ENCODE peak calls at places on chromosomes 11 and 22, in five cellular contexts. E is epithelial cell of proximal tubule, T is lower leg skin, Y is AG09309, O is GM23338. L is an unnamed sample.

GRCh38 chr22:29337631-29338284 is 22.3 kb upstream of the RASL10A start:
- DNase-seq in Y (no peak), T (no peak), O (no peak), E (no peak), L (no peak)

GRCh38 chr11:91860661-91861060 is 364.0 kb upstream of the FAT3 start:
- DNase-seq in T (no peak), O (no peak), Y (no peak), E (peak), L (no peak)

GRCh38 chr11:272931-273198 is 5.3 kb upstream of the NLRP6 start:
- DNase-seq in E (no peak), T (no peak), Y (no peak), O (no peak), L (no peak)

GRCh38 chr11:120546312-120547205 is 35.0 kb downstream of the GRIK4 start:
- DNase-seq in O (peak), T (peak), Y (peak), E (peak), L (peak)

GRCh38 chr22:49024775-49025440 is 802.8 kb downstream of the BRD1 start:
- DNase-seq in Y (no peak), T (no peak), E (no peak), O (no peak), L (no peak)

GRCh38 chr11:10413268-10413667 is 41.8 kb upstream of the AMPD3 start:
- DNase-seq in E (no peak), Y (no peak), O (no peak), T (peak), L (peak)

GRCh38 chr11:88275636-88276035 is 61.9 kb downstream of the CTSC start:
- DNase-seq in Y (no peak), O (no peak), E (no peak), T (no peak), L (no peak)

GRCh38 chr11:9219572-9219971 is 45.6 kb downstream of the DENND5A start:
- DNase-seq in Y (peak), E (no peak), T (no peak), O (no peak), L (no peak)

GRCh38 chr22:30665786-30666185 is 1.9 kb downstream of the DUSP18 start:
- DNase-seq in Y (no peak), O (no peak), E (no peak), T (no peak), L (no peak)

GRCh38 chr11:105092255-105093239 is 47.0 kb downstream of the CARD18 start:
- DNase-seq in E (no peak), Y (no peak), O (no peak), T (no peak), L (no peak)

GRCh38 chr22:27776410-27776958 is 25.1 kb downstream of the MN1 start:
- DNase-seq in Y (no peak), O (peak), T (no peak), E (no peak), L (no peak)

GRCh38 chr11:130114281-130114680 is 44.6 kb downstream of the APLP2 start:
- DNase-seq in E (no peak), T (no peak), O (no peak), Y (no peak), L (no peak)

GRCh38 chr11:11735586-11735985 is 106.2 kb upstream of the USP47 start:
- DNase-seq in E (no peak), T (no peak), O (peak), Y (no peak), L (no peak)

GRCh38 chr11:122820158-122820557 is 18.1 kb upstream of the CRTAM start:
- DNase-seq in Y (no peak), O (no peak), E (no peak), T (no peak), L (no peak)

GRCh38 chr11:1128333-1129142 is 29.2 kb upstream of the MUC5AC start:
- DNase-seq in Y (no peak), T (peak), O (no peak), E (no peak), L (no peak)

GRCh38 chr22:46464296-46464695 is 73.1 kb downstream of the CELSR1 start:
- DNase-seq in O (no peak), T (no peak), E (no peak), Y (no peak), L (no peak)

GRCh38 chr22:49983148-49984042 is 22.8 kb downstream of the PIM3 start:
- DNase-seq in T (peak), O (peak), Y (no peak), E (no peak), L (no peak)

GRCh38 chr11:43341159-43341558 is 17.6 kb upstream of the TTC17 start:
- DNase-seq in T (no peak), E (no peak), Y (no peak), O (no peak), L (no peak)

GRCh38 chr22:48554893-48555552 is 1272.7 kb downstream of the BRD1 start:
- DNase-seq in O (peak), Y (no peak), T (no peak), E (no peak), L (no peak)

GRCh38 chr11:43393765-43394355 is 35.1 kb downstream of the TTC17 start:
- DNase-seq in T (no peak), O (no peak), Y (no peak), E (no peak), L (no peak)

GRCh38 chr22:32775957-32776356 is 25.5 kb upstream of the TIMP3 start:
- DNase-seq in Y (no peak), T (no peak), E (no peak), O (peak), L (no peak)

GRCh38 chr22:44352378-44353062 is 39.8 kb upstream of the SHISAL1 start:
- DNase-seq in O (no peak), E (no peak), T (no peak), Y (no peak), L (no peak)

GRCh38 chr22:44354288-44354687 is 41.5 kb upstream of the SHISAL1 start:
- DNase-seq in E (no peak), T (peak), O (no peak), Y (no peak), L (no peak)

GRCh38 chr22:44351037-44351436 is 38.3 kb upstream of the SHISAL1 start:
- DNase-seq in T (no peak), E (no peak), Y (no peak), O (no peak), L (no peak)

GRCh38 chr22:44353063-44353440 is 40.3 kb upstream of the SHISAL1 start:
- DNase-seq in Y (no peak), E (no peak), T (no peak), O (no peak), L (no peak)

DNA sequence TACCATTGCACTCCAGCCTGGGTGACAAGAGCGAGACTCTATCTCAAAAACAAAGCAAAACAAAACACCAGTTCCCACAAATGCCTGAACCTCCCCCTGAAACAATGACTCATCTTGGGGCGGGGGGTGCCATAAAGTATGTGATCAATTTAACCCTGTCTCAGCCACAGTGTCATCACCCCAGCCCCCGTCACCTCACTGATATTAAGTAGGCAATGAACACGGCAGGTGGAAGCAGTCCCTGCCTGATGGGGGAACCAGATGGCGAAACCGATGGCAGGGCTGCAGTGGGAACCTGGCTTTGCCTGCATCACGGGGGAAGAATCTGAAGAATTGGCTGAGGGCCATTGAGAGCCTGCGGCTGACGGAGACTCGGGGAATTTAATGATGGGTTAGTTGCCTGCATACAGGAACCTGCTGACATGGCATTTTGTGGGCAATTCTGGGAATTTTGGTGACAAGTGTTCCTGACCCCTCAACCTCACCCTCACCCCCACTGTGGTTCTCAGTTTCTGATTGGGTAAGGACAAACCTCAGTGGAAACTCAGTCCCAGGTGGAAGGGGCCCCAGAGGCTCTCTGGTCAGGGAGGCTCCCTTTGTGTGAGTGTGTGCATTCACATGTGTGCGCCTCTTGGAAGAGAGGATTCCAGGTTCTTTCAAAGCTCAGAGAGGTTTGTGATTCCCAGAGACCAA is 39.1 kb upstream of the SHISAL1 start:
- DNase-seq in E (peak), T (no peak), O (peak), Y (peak), L (peak)
- TF ChIP-seq CTCF in E (no peak), T (no peak), O (no peak), Y (no peak), L (no peak)

DNA sequence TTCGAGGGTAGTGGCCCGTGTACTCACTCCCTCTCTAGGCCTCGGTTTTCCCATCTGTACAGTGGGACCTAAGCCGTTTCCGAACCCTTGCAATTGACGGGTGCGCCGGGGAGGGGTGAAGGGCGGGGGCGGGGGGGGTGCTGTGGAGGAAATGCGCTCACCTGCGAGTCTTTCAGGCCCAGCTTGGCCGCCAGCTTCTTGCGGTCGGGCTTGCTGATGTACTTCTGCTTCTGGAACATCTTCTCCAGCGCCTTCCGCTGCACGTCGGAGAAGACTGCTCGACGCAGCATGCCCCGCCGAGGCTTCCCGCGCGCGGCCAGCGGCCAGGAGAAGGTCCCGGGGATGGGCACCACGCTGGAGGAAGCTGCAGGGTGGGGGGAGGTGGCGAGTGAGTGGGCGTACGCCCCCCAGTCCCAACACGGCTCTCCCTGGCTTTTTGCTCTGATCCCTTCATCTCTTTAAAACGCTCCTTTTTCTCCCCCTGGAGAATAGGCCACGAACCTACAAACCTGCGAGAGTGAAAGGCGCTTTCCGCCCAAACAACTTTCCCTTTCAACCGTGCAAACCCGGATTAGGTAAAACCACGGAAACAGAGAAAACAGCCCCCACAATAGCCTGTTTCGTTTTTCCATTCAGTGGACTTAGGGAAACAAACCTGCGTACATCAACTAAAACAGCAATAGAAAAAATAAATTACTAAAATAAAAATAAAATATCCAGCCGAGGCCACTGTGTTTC is 3.2 kb downstream of the DBX1 start:
- DNase-seq in E (no peak), T (no peak), Y (no peak), O (peak), L (no peak)
- TF ChIP-seq CTCF in E (no peak), T (no peak), Y (no peak), O (no peak), L (no peak)

DNA sequence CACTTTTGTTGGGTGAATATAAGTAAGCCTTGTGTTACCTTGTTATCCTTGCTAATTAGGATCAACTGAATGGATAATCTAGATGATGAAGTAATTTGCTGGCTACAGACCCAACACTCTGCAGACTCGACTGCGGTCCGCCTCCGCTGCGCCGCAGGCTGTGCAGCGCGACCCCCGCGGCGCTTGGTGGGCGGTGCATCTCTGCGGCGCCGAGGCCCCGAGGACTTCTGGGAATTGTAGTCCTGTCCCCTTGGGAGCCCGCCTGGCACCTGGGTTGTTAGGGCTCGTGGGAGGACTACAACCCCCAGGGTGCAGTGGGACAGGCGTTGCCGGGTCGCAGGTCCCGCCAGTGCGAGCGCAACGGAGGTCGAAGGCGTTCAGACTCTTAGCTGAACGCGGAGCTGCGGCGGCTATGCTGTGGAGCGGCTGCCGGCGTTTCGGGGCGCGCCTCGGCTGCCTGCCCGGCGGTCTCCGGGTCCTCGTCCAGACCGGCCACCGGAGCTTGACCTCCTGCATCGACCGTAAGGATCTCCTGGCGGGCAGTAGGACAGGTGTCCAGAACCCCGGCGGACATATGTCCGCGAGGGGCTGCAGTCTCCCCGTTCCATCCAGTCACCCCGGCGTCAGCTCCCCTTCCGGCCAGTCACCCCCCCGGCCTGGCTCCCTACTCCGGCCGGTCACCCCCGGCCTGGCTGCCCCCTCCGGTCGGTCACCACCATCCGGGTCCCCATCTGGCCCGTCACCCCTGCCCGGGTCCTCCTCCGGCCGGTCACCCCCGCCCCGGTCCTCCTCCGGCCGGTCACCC is at the start of the genes ACAD8 and THYN1:
- DNase-seq in E (peak), T (peak), Y (peak), O (peak), L (peak)
- TF ChIP-seq CTCF in E (no peak), T (no peak), Y (no peak), O (no peak), L (peak)

GRCh38 chr11:69964247-69964643 is 113.9 kb upstream of the ANO1 start:
- DNase-seq in O (no peak), E (no peak), Y (no peak), T (no peak), L (no peak)

GRCh38 chr11:69961738-69962137 is 116.4 kb upstream of the ANO1 start:
- DNase-seq in Y (no peak), T (no peak), O (no peak), E (no peak), L (no peak)

GRCh38 chr11:69963533-69964246 is 114.4 kb upstream of the ANO1 start:
- DNase-seq in T (no peak), Y (no peak), O (peak), E (no peak), L (no peak)

GRCh38 chr11:69959461-69959860 is 118.7 kb upstream of the ANO1 start:
- DNase-seq in Y (no peak), O (no peak), T (no peak), E (no peak), L (no peak)

GRCh38 chr11:69962152-69962551 is 116.0 kb upstream of the ANO1 start:
- DNase-seq in O (peak), T (no peak), E (no peak), Y (no peak), L (no peak)
- TF ChIP-seq CTCF in O (no peak), T (no peak), E (no peak), Y (no peak), L (no peak)

DNA sequence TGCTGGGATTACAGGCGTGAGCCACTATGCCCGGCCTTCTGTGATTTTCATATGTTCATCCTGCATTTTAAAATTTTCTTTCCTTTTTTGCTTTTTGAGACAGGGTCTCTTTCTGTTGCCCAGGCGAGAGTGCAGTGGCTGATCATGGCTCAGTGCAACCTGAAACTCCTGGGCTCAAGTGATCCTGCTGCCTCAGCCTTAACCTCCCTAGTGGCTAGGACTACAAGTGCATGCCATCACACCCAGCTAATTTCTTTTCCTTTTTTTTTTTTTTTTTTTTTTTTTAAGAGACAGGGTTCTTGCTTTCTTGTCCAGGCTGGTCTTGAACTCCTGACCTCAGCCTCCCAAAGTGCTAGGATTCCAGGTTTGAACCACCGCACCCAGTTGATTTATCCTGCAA is 54.1 kb upstream of the WT1 start:
- DNase-seq in O (peak), Y (no peak), T (no peak), E (no peak), L (no peak)
- TF ChIP-seq CTCF in O (peak), Y (no peak), T (no peak), E (peak), L (no peak)

GRCh38 chr11:75271730-75272129 is 31.2 kb downstream of the TPBGL start:
- DNase-seq in Y (no peak), T (peak), O (no peak), E (no peak), L (no peak)

GRCh38 chr11:75269367-75269660 is 28.7 kb downstream of the TPBGL start:
- DNase-seq in E (no peak), Y (no peak), O (no peak), T (peak), L (no peak)

GRCh38 chr11:75269896-75270295 is 29.3 kb downstream of the TPBGL start:
- DNase-seq in T (peak), Y (no peak), E (no peak), O (no peak), L (no peak)

GRCh38 chr11:75272391-75272790 is 31.8 kb downstream of the TPBGL start:
- DNase-seq in T (peak), O (no peak), Y (no peak), E (no peak), L (no peak)

GRCh38 chr11:75270896-75271415 is 30.4 kb downstream of the TPBGL start:
- DNase-seq in T (peak), Y (no peak), O (peak), E (no peak), L (no peak)
- TF ChIP-seq CTCF in T (no peak), Y (peak), O (peak), E (peak), L (no peak)

GRCh38 chr22:39965749-39966148 is 5.6 kb downstream of the TMA7B start:
- DNase-seq in O (no peak), E (no peak), T (no peak), Y (no peak), L (no peak)

GRCh38 chr22:39959640-39960447 is at the start of gene TMA7B:
- DNase-seq in O (peak), T (no peak), Y (no peak), E (no peak), L (no peak)

GRCh38 chr22:39960791-39961746 is 872 bp downstream of the TMA7B start:
- DNase-seq in O (no peak), E (no peak), T (no peak), Y (peak), L (no peak)

GRCh38 chr22:39958916-39959639 is 1.1 kb upstream of the TMA7B start:
- DNase-seq in T (no peak), O (no peak), Y (no peak), E (no peak), L (no peak)

GRCh38 chr22:39962071-39962470 is 1.9 kb downstream of the TMA7B start:
- DNase-seq in Y (no peak), E (no peak), T (no peak), O (no peak), L (no peak)
- TF ChIP-seq CTCF in Y (no peak), E (no peak), T (no peak), O (no peak), L (no peak)

DNA sequence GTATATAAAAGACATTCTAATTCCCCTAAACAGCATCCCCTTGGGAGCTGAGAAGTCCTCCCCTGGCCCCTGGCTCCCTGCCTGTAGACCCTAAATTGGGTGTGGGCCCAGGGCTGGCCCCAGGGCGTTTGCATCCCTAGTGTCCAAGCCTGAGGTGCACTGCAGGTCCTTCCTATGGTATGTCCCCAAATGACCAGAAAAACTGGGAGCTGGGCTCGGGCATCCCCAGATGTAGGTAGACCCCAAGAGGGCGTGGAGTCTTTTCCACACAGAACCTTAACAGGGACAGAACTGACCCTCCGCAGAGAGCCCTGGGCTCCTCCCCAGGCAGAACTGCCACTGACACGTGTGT is 782 bp upstream of the OSBPL5 start:
- DNase-seq in E (no peak), Y (no peak), T (no peak), O (no peak), L (no peak)
- TF ChIP-seq CTCF in E (no peak), Y (no peak), T (no peak), O (no peak), L (no peak)

L was measured in right atrium auricular region.